ENCODE peak calls at places on chromosomes 6 and 20, in nine cellular contexts. U, P, C, H, O, L, A, Q and I are unnamed samples.

GRCh38 chr6:41671376-41671775 is 33.1 kb downstream of the MDFI start:
- DNase-seq in A (no peak), H (no peak), Q (no peak), C (no peak), L (no peak), U (no peak), P (no peak), O (no peak), I (no peak)

GRCh38 chr6:15498640-15499039 is 164.2 kb downstream of the DTNBP1 start:
- DNase-seq in Q (no peak), H (no peak), L (no peak), A (no peak), P (peak), U (no peak), C (no peak), O (peak), I (no peak)

GRCh38 chr6:85483041-85483700 is 33.3 kb downstream of the NT5E start:
- DNase-seq in L (peak), H (peak), O (peak), U (peak), A (peak), P (peak), C (peak), Q (peak), I (peak)

GRCh38 chr6:72533601-72534000 is 88.3 kb upstream of the KCNQ5 start:
- DNase-seq in L (no peak), P (no peak), O (no peak), Q (no peak), A (no peak), H (no peak), U (no peak), C (no peak), I (no peak)

GRCh38 chr6:75611702-75612375 is 10.2 kb downstream of the SENP6 start:
- DNase-seq in A (no peak), O (no peak), U (no peak), H (peak), C (peak), Q (no peak), L (peak), P (peak), I (no peak)

GRCh38 chr6:158869010-158869603 is 49.9 kb upstream of the EZR start:
- DNase-seq in L (peak), H (no peak), P (no peak), O (no peak), U (no peak), A (peak), C (no peak), Q (no peak), I (no peak)

GRCh38 chr20:58890454-58891075 is 38.0 kb downstream of the GNAS start:
- DNase-seq in L (peak), U (peak), H (peak), A (peak), C (peak), Q (peak), P (peak), O (peak), I (peak)

GRCh38 chr6:25061289-25061945 is 125.7 kb upstream of the RIPOR2 start:
- DNase-seq in L (no peak), A (no peak), O (no peak), U (no peak), C (no peak), H (no peak), Q (no peak), P (peak), I (peak)

GRCh38 chr6:39887692-39888450 is 46.4 kb downstream of the MOCS1 start:
- DNase-seq in P (peak), L (no peak), U (no peak), A (peak), Q (no peak), C (peak), H (no peak), O (no peak), I (peak)